ENCODE peak calls at places on chromosomes 16 and 17, in nine cellular contexts. R is OCI-LY7, L is AG10803, K is cardiac fibroblast, D is prostate gland, V is lower lobe of right lung, J is mesendoderm, X is fibroblast of villous mesenchyme, I is right cardiac atrium. N is an unnamed sample.
A peak's percentile ranks its signal among the peaks of the same experiment; 100 is the strongest.

GRCh38 chr16:56743840-56744239 is 13.9 kb downstream of the NUP93 start:
- DNase-seq in R (no peak), L (peak; percentile 83), J (peak; percentile 73), D (no peak), V (no peak), K (peak; percentile 73), X (peak; percentile 54), I (peak; percentile 47), N (no peak)

GRCh38 chr17:81223758-81224122 is 975 bp upstream of the CEP131 start:
- DNase-seq in D (no peak), X (no peak), I (peak; percentile 57), L (no peak), J (peak; percentile 47), R (no peak), V (no peak), K (no peak), N (no peak)

GRCh38 chr16:15879255-15879804 is 9.1 kb downstream of the CEP20 start:
- DNase-seq in L (peak; percentile 96), K (peak; percentile 96), V (no peak), X (peak; percentile 85), D (no peak), I (no peak), J (no peak), R (no peak), N (peak; percentile 92)

GRCh38 chr17:72563952-72564351 is 443.1 kb downstream of the SOX9 start:
- DNase-seq in J (no peak), V (no peak), D (no peak), X (no peak), I (no peak), K (no peak), L (no peak), R (no peak), N (no peak)

GRCh38 chr16:57284206-57284951 is at the start of gene PLLP:
- DNase-seq in R (no peak), X (peak; percentile 27), D (no peak), V (peak; percentile 69), J (peak; percentile 59), K (peak; percentile 29), L (no peak), I (peak; percentile 67), N (peak; percentile 28)

GRCh38 chr17:81395600-81396277 is 482 bp downstream of the BAHCC1 start:
- DNase-seq in R (no peak), V (no peak), D (no peak), J (no peak), I (peak; percentile 68), L (no peak), K (peak; percentile 40), X (no peak), N (no peak)

GRCh38 chr16:29708917-29709600 is 30.1 kb downstream of the QPRT start:
- DNase-seq in X (no peak), D (no peak), J (peak; percentile 90), R (no peak), V (peak; percentile 5), K (no peak), L (no peak), I (no peak), N (no peak)

GRCh38 chr17:48025904-48026502 is 11.6 kb downstream of the COPZ2 start:
- DNase-seq in R (no peak), I (peak; percentile 58), K (no peak), D (peak; percentile 10), X (no peak), L (no peak), V (no peak), J (peak; percentile 84), N (no peak)

GRCh38 chr16:12395266-12395665 is 408.4 kb downstream of the CPPED1 start:
- DNase-seq in I (no peak), X (no peak), D (no peak), J (no peak), V (no peak), K (peak; percentile 5), R (no peak), L (peak; percentile 33), N (no peak)

GRCh38 chr16:57030346-57030902 is 41.1 kb downstream of the NLRC5 start:
- DNase-seq in R (no peak), X (no peak), L (no peak), D (no peak), V (no peak), J (no peak), K (no peak), I (no peak), N (no peak)

GRCh38 chr17:7019839-7020519 is 2.9 kb upstream of the BCL6B start:
- DNase-seq in L (peak; percentile 61), V (peak; percentile 66), X (peak; percentile 40), J (peak; percentile 87), I (peak; percentile 87), R (no peak), K (peak; percentile 56), D (no peak), N (peak; percentile 55)
- H3K4me3 ChIP-seq in L (peak overlapping the region; percentile 60), V (peak overlapping the region; percentile 55), X (peak overlapping the region; percentile 52), J (no peak overlapping the region), I (peak overlapping the region; percentile 46), R (no peak overlapping the region), K (peak overlapping the region; percentile 33), D (peak overlapping the region; percentile 37), N (peak overlapping the region; percentile 61)

GRCh38 chr17:49218941-49219913 is 8.7 kb downstream of the ABI3 start:
- DNase-seq in R (peak; percentile 55), L (no peak), K (no peak), D (no peak), J (no peak), I (peak; percentile 75), X (no peak), V (peak; percentile 60), N (no peak)

GRCh38 chr17:49216482-49216881 is 6.0 kb downstream of the ABI3 start:
- DNase-seq in D (no peak), V (no peak), X (no peak), I (no peak), R (no peak), L (no peak), K (no peak), J (no peak), N (no peak)

GRCh38 chr17:49219987-49220386 is 9.5 kb downstream of the ABI3 start:
- DNase-seq in I (no peak), V (no peak), R (no peak), K (no peak), L (no peak), J (no peak), D (no peak), X (no peak), N (no peak)

GRCh38 chr17:49216953-49217650 is 6.6 kb downstream of the ABI3 start:
- DNase-seq in J (no peak), V (peak; percentile 81), I (peak; percentile 78), D (no peak), R (no peak), L (no peak), K (no peak), X (peak; percentile 29), N (no peak)

GRCh38 chr17:49217651-49218413 is 7.3 kb downstream of the ABI3 start:
- DNase-seq in R (peak; percentile 46), V (peak; percentile 83), K (no peak), L (no peak), X (no peak), J (no peak), I (peak; percentile 86), D (peak; percentile 14), N (no peak)
- H3K4me3 ChIP-seq in R (peak overlapping the region; percentile 25), V (peak overlapping the region; percentile 12), K (no peak overlapping the region), L (no peak overlapping the region), X (no peak overlapping the region), J (no peak overlapping the region), I (no peak overlapping the region), D (no peak overlapping the region), N (no peak overlapping the region)

GRCh38 chr17:7716901-7717755 is at the start of gene DNAH2:
- DNase-seq in D (peak; percentile 82), K (peak; percentile 92), J (peak; percentile 97), I (peak; percentile 90), X (peak; percentile 94), V (peak; percentile 77), L (peak; percentile 87), R (no peak), N (peak; percentile 84)
- H3K4me3 ChIP-seq in D (peak within 1 kb of the TSS; percentile 41), K (peak within 1 kb of the TSS; percentile 71), J (peak within 1 kb of the TSS; percentile 53), I (peak within 1 kb of the TSS; percentile 44), X (peak within 1 kb of the TSS; percentile 76), V (peak within 1 kb of the TSS; percentile 67), L (peak within 1 kb of the TSS; percentile 68), R (no peak within 1 kb of the TSS), N (peak within 1 kb of the TSS; percentile 71)

GRCh38 chr16:74990832-74991231 is 5.9 kb upstream of the WDR59 start:
- DNase-seq in X (no peak), J (no peak), L (no peak), D (no peak), K (no peak), I (no peak), R (no peak), V (no peak), N (no peak)

GRCh38 chr16:74995986-74996385 is 2.8 kb upstream of the ZNRF1 start:
- DNase-seq in X (no peak), R (no peak), K (no peak), L (no peak), D (no peak), I (no peak), V (no peak), J (no peak), N (no peak)

GRCh38 chr16:74987027-74987681 is 2.2 kb upstream of the WDR59 start:
- DNase-seq in K (no peak), L (no peak), V (no peak), I (no peak), J (no peak), X (no peak), D (no peak), R (no peak), N (no peak)

GRCh38 chr16:74991268-74991592 is 6.3 kb upstream of the WDR59 start:
- DNase-seq in X (no peak), L (no peak), R (no peak), V (no peak), D (no peak), I (no peak), K (no peak), J (no peak), N (no peak)

GRCh38 chr16:74991593-74992403 is 6.9 kb upstream of the WDR59 start:
- DNase-seq in L (no peak), J (no peak), R (no peak), X (no peak), K (no peak), I (no peak), V (no peak), D (no peak), N (no peak)
- H3K4me3 ChIP-seq in L (no peak overlapping the region), J (no peak overlapping the region), R (no peak overlapping the region), X (no peak overlapping the region), K (no peak overlapping the region), I (no peak overlapping the region), V (no peak overlapping the region), D (no peak overlapping the region), N (no peak overlapping the region)

GRCh38 chr17:75459590-75460267 is 3.3 kb downstream of the TMEM94 start:
- DNase-seq in L (no peak), I (no peak), R (peak; percentile 53), J (no peak), D (no peak), K (no peak), V (no peak), X (peak; percentile 58), N (no peak)
- H3K4me3 ChIP-seq in L (no peak overlapping the region), I (no peak overlapping the region), R (peak overlapping the region; percentile 15), J (no peak overlapping the region), D (no peak overlapping the region), K (no peak overlapping the region), V (no peak overlapping the region), X (no peak overlapping the region), N (no peak overlapping the region)

GRCh38 chr17:27089929-27090247 is 204.0 kb upstream of the WSB1 start:
- DNase-seq in J (no peak), V (no peak), I (no peak), R (no peak), X (no peak), K (no peak), L (no peak), D (no peak), N (no peak)
- H3K4me3 ChIP-seq in J (no peak overlapping the region), V (no peak overlapping the region), I (no peak overlapping the region), R (no peak overlapping the region), X (no peak overlapping the region), K (no peak overlapping the region), L (no peak overlapping the region), D (no peak overlapping the region), N (no peak overlapping the region)